ENCODE peak calls at places on chromosomes 1 and 21, in seven cellular contexts. V, A, R, N, B, Y and Q are unnamed samples.
A peak's percentile ranks its signal among the peaks of the same experiment; 100 is the strongest.

GRCh38 chr1:224691526-224691925 is 75.4 kb downstream of the CNIH3 start:
- DNase-seq in V (no peak), A (no peak), R (no peak), N (no peak), B (no peak), Y (no peak), Q (no peak)

GRCh38 chr1:1211541-1212511 is 2.1 kb downstream of the TNFRSF4 start:
- DNase-seq in V (no peak), A (no peak), R (no peak), N (no peak), B (no peak), Y (no peak), Q (no peak)

GRCh38 chr1:14095001-14095400 is 395.0 kb downstream of the PRDM2 start:
- DNase-seq in V (no peak), A (peak; percentile 29), R (no peak), N (peak; percentile 20), B (no peak), Y (peak; percentile 22), Q (peak; percentile 11)

GRCh38 chr1:75542818-75543570 is 67.9 kb downstream of the SLC44A5 start:
- DNase-seq in V (no peak), A (no peak), R (no peak), N (no peak), B (no peak), Y (no peak), Q (no peak)

GRCh38 chr1:67719329-67720196 is 34.6 kb downstream of the GADD45A start:
- DNase-seq in V (no peak), A (no peak), R (no peak), N (no peak), B (no peak), Y (no peak), Q (no peak)

GRCh38 chr1:21149430-21149861 is 27.3 kb downstream of the EIF4G3 start:
- DNase-seq in V (peak; percentile 51), A (peak; percentile 21), R (no peak), N (no peak), B (peak; percentile 51), Y (peak; percentile 61), Q (no peak)

GRCh38 chr1:85374160-85374559 is 90.8 kb downstream of the DDAH1 start:
- DNase-seq in V (no peak), A (no peak), R (no peak), N (no peak), B (no peak), Y (peak; percentile 61), Q (peak; percentile 15)

GRCh38 chr1:205528887-205529825 is 24.7 kb downstream of the CDK18 start:
- DNase-seq in V (no peak), A (peak; percentile 96), R (peak; percentile 68), N (peak; percentile 81), B (no peak), Y (peak; percentile 11), Q (peak; percentile 85)

GRCh38 chr21:35254006-35254751 is 205.1 kb upstream of the RUNX1 start:
- DNase-seq in V (no peak), A (no peak), R (peak; percentile 55), N (no peak), B (no peak), Y (no peak), Q (no peak)

GRCh38 chr1:43878854-43879253 is 54.7 kb upstream of the ARTN start:
- DNase-seq in V (no peak), A (no peak), R (no peak), N (peak; percentile 40), B (no peak), Y (no peak), Q (no peak)

GRCh38 chr1:51433269-51433971 is 85.6 kb downstream of the EPS15 start:
- DNase-seq in V (no peak), A (no peak), R (no peak), N (no peak), B (peak; percentile 9), Y (no peak), Q (no peak)

GRCh38 chr1:152658649-152659048 is 4.5 kb upstream of the LCE2D start:
- DNase-seq in V (no peak), A (no peak), R (no peak), N (no peak), B (no peak), Y (no peak), Q (no peak)